ENCODE peak calls at places on chromosomes 7 and 10, in four cellular contexts. A is kidney; H is CD4-positive, CD25-positive, alpha-beta regulatory T cell; I is GM23248. S is an unnamed sample.

GRCh38 chr7:30906014-30906413 is 5.6 kb upstream of the AQP1 start:
- DNase-seq in A (no peak), H (no peak), I (peak), S (no peak)

GRCh38 chr7:44172352-44172751 is 16.9 kb downstream of the GCK start:
- DNase-seq in A (no peak), H (no peak), I (no peak), S (no peak)

GRCh38 chr10:68172324-68172723 is 59.6 kb downstream of the ATOH7 start:
- DNase-seq in A (no peak), H (no peak), I (no peak), S (no peak)

GRCh38 chr10:133224861-133225366 is 5.1 kb upstream of the UTF1 start:
- DNase-seq in A (peak), H (no peak), I (no peak), S (no peak)

GRCh38 chr10:4662576-4663161 is 163.3 kb upstream of the AKR1E2 start:
- DNase-seq in A (no peak), H (no peak), I (peak), S (no peak)

GRCh38 chr10:15374156-15374555 is 3.1 kb upstream of the FAM171A1 start:
- DNase-seq in A (no peak), H (no peak), I (no peak), S (no peak)

GRCh38 chr7:77855371-77856083 is 57.0 kb downstream of the PHTF2 start:
- DNase-seq in A (no peak), H (no peak), I (peak), S (no peak)

GRCh38 chr7:90758933-90759562 is 162.9 kb downstream of the CDK14 start:
- DNase-seq in A (no peak), H (no peak), I (no peak), S (no peak)

GRCh38 chr10:72229261-72230251 is 13.5 kb upstream of the ASCC1 start:
- DNase-seq in A (no peak), H (no peak), I (peak), S (no peak)

GRCh38 chr7:22411977-22412693 is 55.2 kb upstream of the RAPGEF5 start:
- DNase-seq in A (no peak), H (no peak), I (no peak), S (no peak)

GRCh38 chr7:139946539-139946938 is 116.2 kb downstream of the PARP12 start:
- DNase-seq in A (no peak), H (no peak), I (no peak), S (no peak)

GRCh38 chr7:150951181-150951520 is 27.0 kb downstream of the KCNH2 start:
- DNase-seq in A (peak), H (no peak), I (no peak), S (no peak)

GRCh38 chr7:99001482-99002145 is 123.3 kb downstream of the TRRAP start:
- DNase-seq in A (no peak), H (no peak), I (no peak), S (no peak)

GRCh38 chr7:99002827-99003212 is 124.5 kb downstream of the TRRAP start:
- DNase-seq in A (no peak), H (no peak), I (no peak), S (no peak)

GRCh38 chr7:99000904-99001442 is 122.6 kb downstream of the TRRAP start:
- DNase-seq in A (no peak), H (no peak), I (no peak), S (no peak)

GRCh38 chr7:99003419-99003818 is 125.1 kb downstream of the TRRAP start:
- DNase-seq in A (no peak), H (no peak), I (no peak), S (no peak)

DNA sequence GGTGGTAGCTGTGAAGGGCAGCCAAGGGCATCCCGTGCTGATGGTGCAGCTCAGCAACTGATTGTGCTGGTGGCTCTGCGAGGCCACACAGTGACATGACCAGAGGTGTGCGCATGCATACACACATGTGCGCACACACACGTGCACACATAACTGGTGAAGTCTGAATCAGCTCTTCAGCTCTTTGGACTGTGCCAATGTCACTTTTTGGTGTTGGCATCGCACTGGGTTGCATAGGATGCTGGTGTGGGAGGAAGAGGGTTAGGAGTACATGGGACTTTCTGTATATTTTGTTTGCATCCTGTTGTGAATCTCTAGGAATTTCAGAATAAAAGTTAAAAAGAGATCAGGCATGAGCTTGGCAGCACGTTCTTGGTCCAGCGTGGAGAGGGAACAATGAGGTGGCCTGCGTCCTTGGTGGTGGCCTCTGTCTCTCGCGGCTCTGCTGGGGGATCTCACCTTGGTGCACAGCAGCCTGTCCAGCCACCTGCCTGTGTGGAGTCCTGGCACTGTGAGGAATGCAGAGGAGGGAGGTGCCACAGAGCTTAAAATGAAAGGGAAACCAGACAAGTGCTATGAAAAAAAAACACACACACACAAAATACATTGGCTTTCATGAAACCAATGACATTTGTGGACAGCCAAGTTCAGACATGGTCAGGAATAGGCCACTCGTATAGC is 124.0 kb downstream of the TRRAP start:
- DNase-seq in A (no peak), H (no peak), I (no peak), S (no peak)
- H3K4me3 ChIP-seq in A (no peak), H (no peak), I (no peak), S (no peak)

GRCh38 chr10:24237801-24238390 is 29.0 kb downstream of the KIAA1217 start:
- DNase-seq in A (no peak), H (no peak), I (no peak), S (no peak)
- H3K27ac ChIP-seq in A (peak), H (no peak), I (no peak), S (no peak)

GRCh38 chr10:49758249-49758930 is 3.7 kb downstream of the OGDHL start:
- DNase-seq in A (peak), H (no peak), I (no peak), S (no peak)

GRCh38 chr10:49760789-49761188 is 1.3 kb downstream of the OGDHL start:
- DNase-seq in A (no peak), H (no peak), I (no peak), S (no peak)

GRCh38 chr10:49761201-49761788 is 828 bp downstream of the OGDHL start:
- DNase-seq in A (no peak), H (no peak), I (no peak), S (no peak)

GRCh38 chr10:49761789-49762565 is at the start of gene OGDHL:
- DNase-seq in A (peak), H (peak), I (peak), S (no peak)

GRCh38 chr10:49759787-49760551 is 2.2 kb downstream of the OGDHL start:
- DNase-seq in A (no peak), H (no peak), I (no peak), S (no peak)
- H3K4me3 ChIP-seq in A (peak), H (no peak), I (no peak), S (no peak)

DNA sequence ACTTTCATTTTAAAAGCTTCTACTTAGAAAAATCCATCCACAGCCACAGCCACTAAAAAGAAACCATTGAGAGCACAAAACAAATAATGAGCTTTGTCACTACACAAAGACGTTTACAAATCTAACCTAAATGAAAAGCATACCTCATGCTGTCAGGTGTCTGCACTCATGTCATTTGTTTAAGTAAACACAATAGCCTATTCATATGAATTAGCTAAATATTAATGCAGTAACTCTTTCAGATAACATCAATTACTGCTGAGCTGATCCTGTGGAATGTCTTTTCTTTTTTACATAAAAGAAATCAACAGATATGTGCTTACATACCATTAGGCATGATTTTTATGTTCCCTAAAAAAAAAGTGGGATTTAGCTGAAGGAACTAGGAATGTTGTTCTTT is 44.8 kb downstream of the FGFR2 start:
- DNase-seq in A (no peak), H (no peak), I (no peak), S (no peak)
- H3K27ac ChIP-seq in A (peak), H (no peak), I (no peak), S (no peak)

GRCh38 chr10:46175311-46175710 is 111.5 kb upstream of the ANTXRL start:
- DNase-seq in A (no peak), H (no peak), I (no peak), S (no peak)

GRCh38 chr10:46171661-46172060 is 115.1 kb upstream of the ANTXRL start:
- DNase-seq in A (no peak), H (no peak), I (no peak), S (no peak)

GRCh38 chr10:46170789-46171188 is 116.0 kb upstream of the ANTXRL start:
- DNase-seq in A (no peak), H (no peak), I (no peak), S (no peak)

DNA sequence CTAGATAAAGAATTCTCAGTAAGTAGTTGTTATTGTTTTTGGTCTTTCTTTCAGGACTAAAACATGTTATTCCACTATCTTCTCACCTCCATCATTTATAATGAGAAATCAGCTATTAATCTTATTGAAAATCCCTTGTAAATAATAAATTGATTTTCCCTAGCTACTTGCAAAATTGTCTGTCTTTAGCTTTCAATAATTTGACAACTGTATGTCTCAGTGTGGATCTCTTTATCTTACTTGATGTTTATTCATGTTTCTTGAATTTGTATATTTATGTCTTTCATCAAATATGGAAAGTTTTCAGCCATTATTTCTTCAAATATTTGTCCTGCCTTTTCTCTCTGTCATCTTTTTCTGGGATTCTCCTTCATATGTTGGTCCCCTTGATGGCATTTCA is 117.1 kb upstream of the ANTXRL start:
- DNase-seq in A (no peak), H (no peak), I (no peak), S (no peak)
- H3K4me3 ChIP-seq in A (no peak), H (no peak), I (no peak), S (no peak)

GRCh38 chr7:99720370-99721128 is 14.4 kb downstream of the CYP3A7 start:
- DNase-seq in A (no peak), H (no peak), I (no peak), S (no peak)
- H3K27ac ChIP-seq in A (no peak), H (no peak), I (no peak), S (no peak)

S was measured in effector memory CD4-positive, alpha-beta T cell.